ENCODE peak calls at places on chromosomes 11 and 22, in five cellular contexts. F, O, G, D and A are unnamed samples. For H3K4me1, the result is how much of the 10 kb centered on the place peaks cover.

GRCh38 chr11:17263803-17264202 is 12.7 kb upstream of the NUCB2 start:
- DNase-seq in F (peak), O (no peak), G (no peak), D (no peak), A (no peak)

GRCh38 chr11:36265793-36266628 is 23.2 kb downstream of the COMMD9 start:
- DNase-seq in D (peak), O (peak), F (peak), G (peak), A (peak)

GRCh38 chr22:48031589-48031988 is 1269.1 kb downstream of the TBC1D22A start:
- DNase-seq in F (no peak), D (no peak), G (no peak), O (no peak), A (no peak)

GRCh38 chr11:86182976-86183584 is 61.5 kb upstream of the EED start:
- DNase-seq in F (peak), O (no peak), D (no peak), G (peak), A (no peak)

GRCh38 chr22:40498454-40499186 is 128.2 kb downstream of the SGSM3 start:
- DNase-seq in F (peak), O (peak), G (no peak), D (peak), A (peak)

GRCh38 chr11:68978931-68979591 is 1.7 kb downstream of the MRGPRD start:
- DNase-seq in F (no peak), O (no peak), G (no peak), D (no peak), A (no peak)

GRCh38 chr22:36339171-36340065 is 48.3 kb downstream of the MYH9 start:
- DNase-seq in D (no peak), F (peak), O (no peak), G (no peak), A (no peak)

GRCh38 chr22:35269630-35270029 is 12.3 kb downstream of the HMGXB4 start:
- DNase-seq in O (no peak), D (no peak), F (no peak), G (no peak), A (no peak)

GRCh38 chr11:75719639-75720239 is 2.1 kb downstream of the MOGAT2 start:
- DNase-seq in G (no peak), D (peak), F (no peak), O (no peak), A (no peak)

GRCh38 chr11:2481253-2481652 is 36.4 kb downstream of the KCNQ1 start:
- DNase-seq in O (no peak), F (no peak), D (no peak), G (no peak), A (no peak)

GRCh38 chr22:35102663-35103062 is 36.7 kb downstream of the ISX start:
- DNase-seq in G (peak), O (peak), F (peak), D (no peak), A (peak)

GRCh38 chr11:1755344-1756023 is 5.1 kb upstream of the IFITM10 start:
- DNase-seq in O (no peak), D (no peak), G (no peak), F (no peak), A (no peak)

GRCh38 chr11:2074266-2074825 is 64.8 kb downstream of the IGF2 start:
- DNase-seq in D (no peak), O (no peak), G (peak), F (no peak), A (no peak)

GRCh38 chr11:130486981-130487380 is 38.5 kb downstream of the ADAMTS15 start:
- DNase-seq in O (no peak), F (no peak), D (no peak), G (no peak), A (no peak)

GRCh38 chr11:1546536-1547466 is 25.3 kb downstream of the DUSP8 start:
- DNase-seq in F (peak), D (no peak), G (peak), O (no peak), A (peak)

GRCh38 chr22:38038426-38038825 is 18.8 kb upstream of the PICK1 start:
- DNase-seq in F (no peak), G (no peak), D (no peak), O (no peak), A (no peak)

GRCh38 chr11:93573184-93573583 is 30.0 kb upstream of the SMCO4 start:
- DNase-seq in G (no peak), D (no peak), F (no peak), O (no peak), A (peak)

GRCh38 chr11:74822187-74822586 is 73.5 kb downstream of the RNF169 start:
- DNase-seq in G (no peak), F (peak), D (no peak), O (no peak), A (no peak)

GRCh38 chr22:41314821-41315220 is 13.5 kb downstream of the ZC3H7B start:
- DNase-seq in D (no peak), F (no peak), G (no peak), O (no peak), A (no peak)

GRCh38 chr11:127491589-127491988 is 491.0 kb upstream of the KIRREL3 start:
- DNase-seq in G (no peak), D (no peak), O (no peak), F (no peak), A (no peak)

GRCh38 chr11:68090706-68091105 is 30.5 kb downstream of the CHKA start:
- DNase-seq in O (no peak), F (peak), G (no peak), D (no peak), A (no peak)

GRCh38 chr22:31106651-31107205 is 640 bp downstream of the SELENOM start:
- DNase-seq in O (no peak), F (peak), D (no peak), G (no peak), A (no peak)

GRCh38 chr11:9753031-9753430 is 89.2 kb downstream of the SWAP70 start:
- DNase-seq in O (no peak), F (peak), G (no peak), D (peak), A (no peak)

GRCh38 chr11:47326198-47326597 is 26.3 kb downstream of the MYBPC3 start:
- DNase-seq in G (no peak), D (no peak), O (no peak), F (no peak), A (no peak)

GRCh38 chr11:119438599-119438998 is 15.6 kb upstream of the THY1 start:
- DNase-seq in F (no peak), G (no peak), O (no peak), D (no peak), A (no peak)

GRCh38 chr11:108895579-108896480 is 231.0 kb downstream of the DDX10 start:
- DNase-seq in O (no peak), F (peak), D (peak), G (no peak), A (no peak)

GRCh38 chr11:114616516-114616915 is 20.9 kb upstream of the NXPE4 start:
- DNase-seq in O (no peak), F (no peak), D (no peak), G (no peak), A (no peak)

GRCh38 chr11:44693654-44694119 is 33.1 kb upstream of the TSPAN18 start:
- DNase-seq in G (no peak), D (no peak), O (no peak), F (no peak), A (no peak)

GRCh38 chr11:68682531-68682931 is 1.8 kb upstream of the GAL start:
- DNase-seq in O (no peak), F (peak), G (no peak), D (no peak), A (no peak)

GRCh38 chr11:42974510-42974909 is 337.3 kb upstream of the API5 start:
- DNase-seq in D (no peak), O (peak), F (no peak), G (no peak), A (peak)

GRCh38 chr11:26286472-26287066 is 45.4 kb upstream of the ANO3 start:
- DNase-seq in D (peak), G (no peak), F (peak), O (no peak), A (peak)

GRCh38 chr22:23767673-23768548 is at the start of gene CHCHD10:
- DNase-seq in F (peak), O (no peak), D (peak), G (peak), A (peak)

GRCh38 chr11:69108559-69108958 is 47.2 kb upstream of the SMIM38 start:
- DNase-seq in G (no peak), F (no peak), O (no peak), D (no peak), A (no peak)

GRCh38 chr11:132895340-132895739 is 637.0 kb downstream of the OPCML start:
- DNase-seq in O (no peak), F (peak), D (no peak), G (no peak), A (no peak)

GRCh38 chr11:6926208-6927029 is at the start of gene ZNF215:
- DNase-seq in F (peak), G (peak), O (peak), D (no peak), A (peak)

GRCh38 chr11:9748361-9748970 is 84.6 kb downstream of the SWAP70 start:
- DNase-seq in O (no peak), D (peak), G (peak), F (peak), A (peak)

GRCh38 chr11:18731949-18732821 is 6.2 kb upstream of the IGSF22 start:
- DNase-seq in O (no peak), D (no peak), G (peak), F (peak), A (peak)

GRCh38 chr11:116030697-116031331 is 526.6 kb upstream of the CADM1 start:
- DNase-seq in G (no peak), D (no peak), F (no peak), O (no peak), A (no peak)
- TF ChIP-seq MAFK in G (no peak), D (no peak), F (no peak), O (no peak), A (no peak)

GRCh38 chr22:29870574-29870973 is 12.4 kb upstream of the MTMR3 start:
- DNase-seq in D (no peak), F (no peak), G (no peak), O (no peak), A (no peak)

GRCh38 chr22:29872989-29873388 is 10.0 kb upstream of the MTMR3 start:
- DNase-seq in G (no peak), O (no peak), F (no peak), D (no peak), A (no peak)

GRCh38 chr22:29873943-29874342 is 9.0 kb upstream of the MTMR3 start:
- DNase-seq in F (no peak), O (no peak), G (no peak), D (no peak), A (no peak)

GRCh38 chr22:29872145-29872893 is 10.7 kb upstream of the MTMR3 start:
- DNase-seq in G (no peak), O (no peak), F (no peak), D (no peak), A (no peak)

DNA sequence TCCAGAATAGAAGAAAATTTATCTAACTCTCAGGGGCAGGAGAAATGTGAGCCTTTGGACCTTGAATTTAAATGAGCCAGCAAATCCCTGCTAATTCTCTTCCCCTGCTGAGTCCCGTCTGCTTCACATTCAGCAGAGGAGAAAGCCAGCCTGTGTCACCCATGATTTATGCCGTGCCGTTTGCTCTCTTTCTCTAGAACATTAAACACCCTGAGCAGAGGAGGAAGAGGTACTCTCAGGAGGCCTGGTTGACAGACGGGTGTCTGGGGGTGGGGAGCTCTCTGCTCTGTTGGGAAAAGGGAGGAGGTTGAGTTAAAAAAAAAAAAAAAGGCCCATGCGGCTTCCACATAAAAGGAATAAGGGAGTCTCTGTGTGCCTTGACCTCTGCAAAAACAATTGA is 11.3 kb upstream of the MTMR3 start:
- DNase-seq in O (no peak), D (peak), F (no peak), G (no peak), A (no peak)
- H3K4me1 ChIP-seq in O (under half), D (under half), F (under half), G (under half), A (under half)

GRCh38 chr22:26438006-26438405 is 8.9 kb downstream of the ASPHD2 start:
- DNase-seq in G (no peak), O (no peak), D (no peak), F (no peak), A (no peak)
- TF ChIP-seq MAFK in G (no peak), O (no peak), D (no peak), F (no peak), A (no peak)

GRCh38 chr11:122032317-122032716 is 83.7 kb downstream of the BLID start:
- DNase-seq in D (no peak), F (no peak), G (no peak), O (no peak), A (no peak)

GRCh38 chr11:122036493-122036892 is 79.5 kb downstream of the BLID start:
- DNase-seq in O (no peak), G (no peak), D (no peak), F (no peak), A (no peak)

GRCh38 chr11:122033193-122033592 is 82.8 kb downstream of the BLID start:
- DNase-seq in F (no peak), D (no peak), O (no peak), G (no peak), A (no peak)

GRCh38 chr11:122036022-122036421 is 80.0 kb downstream of the BLID start:
- DNase-seq in O (no peak), F (peak), G (no peak), D (no peak), A (no peak)

GRCh38 chr11:122033631-122034030 is 82.4 kb downstream of the BLID start:
- DNase-seq in D (no peak), G (no peak), O (no peak), F (no peak), A (no peak)
- H3K4me1 ChIP-seq in D (under half), G (under half), O (under half), F (under half), A (under half)

DNA sequence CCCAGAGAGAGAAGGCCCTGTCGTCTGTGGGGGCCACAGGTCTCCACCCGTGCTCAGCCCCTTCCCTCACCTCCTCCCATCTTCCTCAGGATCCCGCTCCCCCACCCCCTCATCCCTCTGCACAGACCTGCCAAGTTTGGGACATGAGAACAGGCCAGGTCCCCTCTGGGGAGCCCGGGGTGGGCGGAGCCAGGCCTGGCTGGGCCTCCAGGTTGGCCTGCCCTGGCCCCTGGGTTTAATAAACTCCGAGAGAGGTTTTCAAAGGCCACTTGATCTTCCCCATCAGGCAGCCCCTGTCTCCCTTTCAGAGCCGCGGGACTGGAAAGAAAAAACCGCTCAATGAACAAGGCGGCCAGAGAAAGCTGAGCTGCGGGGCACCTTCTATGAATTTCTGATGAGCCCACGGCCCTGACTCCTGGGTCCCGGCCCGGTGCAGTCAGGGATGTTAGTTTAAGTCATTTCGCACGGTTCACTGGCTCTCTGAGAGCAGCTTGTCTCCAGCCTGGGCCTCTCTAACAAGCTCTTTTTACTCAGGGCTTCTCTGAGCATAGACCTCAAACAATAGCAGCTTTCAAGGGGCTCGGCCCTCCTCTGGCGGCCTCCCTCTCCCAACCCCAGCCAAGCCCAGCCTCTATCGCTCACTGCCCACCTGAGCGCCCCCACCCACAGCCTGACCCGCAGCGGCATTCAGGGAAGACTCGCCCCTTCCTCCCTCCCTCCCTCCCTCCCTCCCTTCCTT is 64.8 kb downstream of the RPUSD4 start:
- DNase-seq in D (peak), O (no peak), F (no peak), G (no peak), A (no peak)
- TF ChIP-seq MAFK in D (no peak), O (no peak), F (no peak), G (no peak), A (no peak)

DNA sequence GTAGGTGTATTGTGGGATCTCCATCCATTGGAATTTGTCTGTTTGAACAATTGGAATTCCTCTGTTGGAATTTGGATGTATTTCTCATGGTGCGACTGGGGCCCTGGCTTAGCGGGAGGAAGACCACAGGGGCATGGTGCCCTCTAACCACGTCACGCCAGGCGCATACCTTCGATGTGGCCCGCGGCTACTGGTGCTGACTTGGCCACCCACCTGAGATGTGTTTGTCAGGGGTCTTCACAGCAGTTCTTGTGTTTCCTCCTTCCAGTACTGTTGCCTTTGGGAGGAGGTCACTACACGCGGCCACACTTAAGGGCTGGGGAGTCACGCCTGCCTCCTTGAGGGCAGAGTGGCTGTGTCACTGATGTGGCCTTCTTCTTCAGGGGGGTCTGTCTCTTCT is 36.6 kb upstream of the GRAMD4 start:
- DNase-seq in F (no peak), D (no peak), G (no peak), O (no peak), A (no peak)
- H3K4me1 ChIP-seq in F (under half), D (under half), G (half or more), O (under half), A (under half)

GRCh38 chr22:30033891-30034290 is 46.4 kb upstream of the HORMAD2 start:
- DNase-seq in F (no peak), D (no peak), G (no peak), O (no peak), A (no peak)

GRCh38 chr22:30031764-30032468 is 48.3 kb upstream of the HORMAD2 start:
- DNase-seq in O (no peak), F (no peak), D (no peak), G (no peak), A (no peak)

GRCh38 chr22:30036656-30037055 is 43.6 kb upstream of the HORMAD2 start:
- DNase-seq in G (peak), F (peak), O (no peak), D (peak), A (no peak)

GRCh38 chr22:30031328-30031727 is 48.9 kb upstream of the HORMAD2 start:
- DNase-seq in G (no peak), D (no peak), F (no peak), O (no peak), A (no peak)

DNA sequence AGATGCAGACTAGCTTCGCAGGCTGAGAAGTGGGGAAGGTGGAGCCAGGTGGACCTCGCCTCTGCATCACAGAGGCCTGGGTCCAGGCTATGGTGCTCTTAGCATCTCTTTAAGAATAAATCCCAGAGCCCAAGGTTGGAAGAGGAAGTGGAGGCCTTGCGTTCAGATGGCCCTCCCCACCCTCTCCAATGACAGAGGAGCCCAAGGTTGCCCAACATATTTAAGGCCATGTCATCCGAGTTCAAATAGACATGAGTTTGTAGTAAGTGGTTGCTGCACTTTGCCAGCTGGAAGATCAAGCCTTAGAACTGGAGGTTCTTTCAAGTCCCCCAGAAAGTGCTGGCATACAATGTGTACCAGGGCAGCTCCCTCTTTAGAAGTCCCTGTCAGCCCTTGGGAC is 47.1 kb upstream of the HORMAD2 start:
- DNase-seq in G (no peak), D (no peak), O (no peak), F (no peak), A (no peak)
- TF ChIP-seq MAFK in G (no peak), D (no peak), O (no peak), F (no peak), A (no peak)